ENCODE peak calls at places on chromosome 21, in four cellular contexts. One of them, this sample, is unnamed.

GRCh38 chr21:45582128-45582527 is 39.9 kb upstream of the SLC19A1 start:
- DNase-seq in transverse colon: peak; percentile 1
- DNase-seq in Peyer's patch: no peak
- DNase-seq in astrocyte: no peak
- DNase-seq in this sample: peak; percentile 37

GRCh38 chr21:15837603-15838002 is 107.8 kb downstream of the USP25 start:
- DNase-seq in transverse colon: no peak
- DNase-seq in Peyer's patch: no peak
- DNase-seq in astrocyte: peak; percentile 19
- DNase-seq in this sample: no peak

GRCh38 chr21:35658242-35658641 is 402.1 kb downstream of the SETD4 start:
- DNase-seq in transverse colon: no peak
- DNase-seq in Peyer's patch: no peak
- DNase-seq in astrocyte: peak; percentile 94
- DNase-seq in this sample: no peak

GRCh38 chr21:39319814-39320332 is 6.4 kb upstream of the BRWD1 start:
- DNase-seq in transverse colon: no peak
- DNase-seq in Peyer's patch: no peak
- DNase-seq in astrocyte: no peak
- DNase-seq in this sample: no peak

GRCh38 chr21:31193761-31194160 is 150.3 kb downstream of the TIAM1 start:
- DNase-seq in transverse colon: no peak
- DNase-seq in Peyer's patch: no peak
- DNase-seq in astrocyte: no peak
- DNase-seq in this sample: no peak

GRCh38 chr21:39136711-39137110 is 46.5 kb downstream of the PSMG1 start:
- DNase-seq in transverse colon: no peak
- DNase-seq in Peyer's patch: no peak
- DNase-seq in astrocyte: peak; percentile 42
- DNase-seq in this sample: no peak

GRCh38 chr21:21286170-21286798 is 288.1 kb downstream of the NCAM2 start:
- DNase-seq in transverse colon: no peak
- DNase-seq in Peyer's patch: no peak
- DNase-seq in astrocyte: no peak
- DNase-seq in this sample: no peak

GRCh38 chr21:39121600-39122355 is 61.5 kb downstream of the PSMG1 start:
- DNase-seq in transverse colon: no peak
- DNase-seq in Peyer's patch: no peak
- DNase-seq in astrocyte: peak; percentile 49
- DNase-seq in this sample: no peak

GRCh38 chr21:39860600-39860999 is 6.6 kb upstream of the PCP4 start:
- DNase-seq in transverse colon: no peak
- DNase-seq in Peyer's patch: no peak
- DNase-seq in astrocyte: no peak
- DNase-seq in this sample: no peak

GRCh38 chr21:34078915-34079314 is 5.5 kb downstream of the MRPS6 start:
- DNase-seq in transverse colon: peak; percentile 63
- DNase-seq in Peyer's patch: no peak
- DNase-seq in astrocyte: no peak
- DNase-seq in this sample: no peak
- H3K4me3 ChIP-seq in transverse colon: no peak overlapping the region
- H3K4me3 ChIP-seq in Peyer's patch: no peak overlapping the region
- H3K4me3 ChIP-seq in astrocyte: no peak overlapping the region
- H3K4me3 ChIP-seq in this sample: no peak overlapping the region

GRCh38 chr21:32337206-32337605 is 38.6 kb downstream of the MRAP start:
- DNase-seq in transverse colon: no peak
- DNase-seq in Peyer's patch: no peak
- DNase-seq in astrocyte: no peak
- DNase-seq in this sample: no peak
- H3K27ac ChIP-seq in transverse colon: no peak overlapping the region
- H3K27ac ChIP-seq in Peyer's patch: no peak overlapping the region
- H3K27ac ChIP-seq in astrocyte: peak overlapping the region; percentile 14
- H3K27ac ChIP-seq in this sample: no peak overlapping the region

GRCh38 chr21:26961704-26962103 is 5.2 kb downstream of the ADAMTS5 start:
- DNase-seq in transverse colon: no peak
- DNase-seq in Peyer's patch: no peak
- DNase-seq in astrocyte: no peak
- DNase-seq in this sample: no peak
- TF ChIP-seq CTCF in transverse colon: no peak
- TF ChIP-seq CTCF in Peyer's patch: no peak
- TF ChIP-seq CTCF in astrocyte: peak; percentile 8
- TF ChIP-seq CTCF in this sample: peak; percentile 25

DNA sequence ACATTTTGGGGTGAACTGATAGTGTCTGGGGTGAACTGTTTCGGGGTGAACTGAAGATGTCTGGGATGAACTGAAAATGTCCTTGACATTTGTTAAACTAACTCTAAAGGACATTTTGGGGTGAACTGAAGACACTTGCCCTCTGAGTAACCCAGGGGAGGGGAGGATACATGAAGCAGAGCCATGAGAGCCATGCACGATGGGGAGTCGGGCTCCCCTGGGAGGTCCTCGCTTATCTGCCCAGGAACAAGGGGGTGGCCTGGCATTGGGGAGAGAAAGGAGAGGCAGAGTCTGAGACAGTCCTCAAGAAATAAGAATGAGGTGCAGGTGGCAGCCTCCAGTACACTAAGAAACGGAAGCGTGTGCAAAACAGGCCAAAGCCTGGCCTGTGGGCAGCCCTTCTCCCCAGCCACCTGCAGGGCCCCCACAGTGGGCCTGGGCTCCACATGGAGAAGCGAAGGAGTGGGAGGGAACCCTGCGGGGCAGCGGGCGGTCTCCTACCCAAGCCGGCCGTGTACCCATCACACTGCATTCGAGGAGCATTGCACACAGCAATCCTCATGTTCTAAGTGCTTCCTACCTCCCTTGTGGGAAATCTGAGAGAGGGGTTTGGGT is 24.2 kb downstream of the RSPH1 start:
- DNase-seq in transverse colon: peak; percentile 5
- DNase-seq in Peyer's patch: no peak
- DNase-seq in astrocyte: no peak
- DNase-seq in this sample: no peak
- H3K4me3 ChIP-seq in transverse colon: no peak overlapping the region
- H3K4me3 ChIP-seq in Peyer's patch: no peak overlapping the region
- H3K4me3 ChIP-seq in astrocyte: no peak overlapping the region
- H3K4me3 ChIP-seq in this sample: no peak overlapping the region

DNA sequence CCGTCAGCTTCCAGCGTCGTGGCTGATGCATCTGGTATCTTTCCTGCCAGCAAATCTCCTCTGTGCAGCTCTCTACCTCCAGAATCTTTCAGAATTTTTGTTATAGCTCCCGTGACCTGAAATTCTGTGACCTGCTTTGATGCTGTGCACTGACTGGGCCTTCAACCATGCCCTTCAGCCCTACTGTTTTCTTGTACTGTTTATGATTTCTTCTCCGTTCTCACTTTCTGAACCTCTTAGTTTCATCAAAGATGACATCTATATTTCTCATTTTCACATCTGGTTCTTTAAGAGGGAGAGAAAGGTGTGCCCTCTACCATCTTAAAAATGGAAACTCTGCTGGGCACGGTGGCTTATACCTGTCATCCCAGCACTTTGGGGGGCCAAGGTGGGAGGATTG is 5.7 kb downstream of the PRDM15 start:
- DNase-seq in transverse colon: no peak
- DNase-seq in Peyer's patch: no peak
- DNase-seq in astrocyte: no peak
- DNase-seq in this sample: no peak
- H3K27ac ChIP-seq in transverse colon: no peak overlapping the region
- H3K27ac ChIP-seq in Peyer's patch: no peak overlapping the region
- H3K27ac ChIP-seq in astrocyte: no peak overlapping the region
- H3K27ac ChIP-seq in this sample: no peak overlapping the region

DNA sequence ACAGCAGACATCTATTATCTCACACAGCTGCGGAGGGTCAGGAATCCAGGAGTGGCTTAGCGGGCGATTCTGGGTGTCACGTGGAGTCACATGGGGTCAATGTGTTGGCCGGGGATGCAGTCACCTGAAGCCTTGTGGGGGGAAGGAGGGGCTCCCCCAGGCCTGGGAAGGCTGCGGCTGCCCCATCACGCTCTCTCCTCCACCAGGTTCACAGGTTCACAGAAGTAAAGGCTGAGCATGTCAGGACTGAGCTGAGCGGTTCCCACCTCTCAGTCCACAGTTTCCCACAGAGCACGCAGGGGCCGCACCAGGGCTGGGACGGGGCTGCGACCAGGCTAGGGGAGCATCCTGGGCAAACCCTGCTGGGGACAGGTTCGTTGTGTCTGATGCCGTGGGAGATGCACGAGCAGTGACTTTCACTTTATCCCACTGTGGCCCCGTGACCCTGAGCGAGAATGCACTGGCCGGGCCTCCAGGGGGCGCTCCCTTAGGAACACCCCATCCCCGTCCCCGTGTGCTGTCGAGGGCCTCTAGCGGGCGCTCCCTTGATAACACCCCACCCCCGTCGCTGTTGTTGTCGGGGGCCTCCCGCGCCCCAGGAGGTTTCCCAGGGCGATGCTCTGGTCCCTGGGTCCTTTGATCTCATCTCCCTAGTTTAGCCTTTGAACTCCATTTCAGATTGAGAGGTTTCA is 73.2 kb upstream of the TRAPPC10 start:
- DNase-seq in transverse colon: peak; percentile 87
- DNase-seq in Peyer's patch: peak; percentile 92
- DNase-seq in astrocyte: peak; percentile 34
- DNase-seq in this sample: peak; percentile 89
- TF ChIP-seq CTCF in transverse colon: peak; percentile 88
- TF ChIP-seq CTCF in Peyer's patch: peak; percentile 98
- TF ChIP-seq CTCF in astrocyte: peak; percentile 81
- TF ChIP-seq CTCF in this sample: peak; percentile 96

GRCh38 chr21:42844411-42845113 is 34.8 kb downstream of the WDR4 start:
- DNase-seq in transverse colon: no peak
- DNase-seq in Peyer's patch: no peak
- DNase-seq in astrocyte: no peak
- DNase-seq in this sample: peak; percentile 78
- H3K4me3 ChIP-seq in transverse colon: no peak overlapping the region
- H3K4me3 ChIP-seq in Peyer's patch: no peak overlapping the region
- H3K4me3 ChIP-seq in astrocyte: no peak overlapping the region
- H3K4me3 ChIP-seq in this sample: no peak overlapping the region

GRCh38 chr21:25964926-25965325 is 205.6 kb downstream of the APP start:
- DNase-seq in transverse colon: no peak
- DNase-seq in Peyer's patch: no peak
- DNase-seq in astrocyte: no peak
- DNase-seq in this sample: no peak

GRCh38 chr21:25961042-25961441 is 209.5 kb downstream of the APP start:
- DNase-seq in transverse colon: no peak
- DNase-seq in Peyer's patch: peak; percentile 29
- DNase-seq in astrocyte: no peak
- DNase-seq in this sample: no peak

GRCh38 chr21:25960423-25960822 is 210.1 kb downstream of the APP start:
- DNase-seq in transverse colon: no peak
- DNase-seq in Peyer's patch: no peak
- DNase-seq in astrocyte: no peak
- DNase-seq in this sample: no peak

GRCh38 chr21:25964009-25964408 is 206.6 kb downstream of the APP start:
- DNase-seq in transverse colon: no peak
- DNase-seq in Peyer's patch: no peak
- DNase-seq in astrocyte: peak; percentile 60
- DNase-seq in this sample: no peak

DNA sequence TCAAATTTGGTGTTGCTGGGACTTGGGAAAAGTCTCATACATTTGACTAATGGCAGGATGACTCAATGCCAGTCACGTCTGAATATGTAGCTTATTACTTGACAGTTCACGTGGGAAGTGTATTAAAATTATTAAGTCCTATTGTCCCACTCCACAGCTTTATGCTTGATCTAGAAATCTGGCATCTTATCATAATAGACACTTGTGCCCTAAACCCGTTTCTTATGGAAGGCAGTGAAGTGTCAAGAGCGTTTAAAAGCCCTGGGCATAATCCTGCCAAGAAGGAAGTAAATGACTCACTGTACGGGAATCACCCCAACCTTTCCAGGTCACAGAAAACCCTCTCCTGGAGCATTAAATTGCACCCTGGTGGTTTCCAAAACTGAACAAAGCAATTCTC is 207.4 kb downstream of the APP start:
- DNase-seq in transverse colon: peak; percentile 14
- DNase-seq in Peyer's patch: no peak
- DNase-seq in astrocyte: peak; percentile 72
- DNase-seq in this sample: no peak
- H3K27ac ChIP-seq in transverse colon: peak overlapping the region; percentile 58
- H3K27ac ChIP-seq in Peyer's patch: no peak overlapping the region
- H3K27ac ChIP-seq in astrocyte: peak overlapping the region; percentile 34
- H3K27ac ChIP-seq in this sample: peak overlapping the region; percentile 72

DNA sequence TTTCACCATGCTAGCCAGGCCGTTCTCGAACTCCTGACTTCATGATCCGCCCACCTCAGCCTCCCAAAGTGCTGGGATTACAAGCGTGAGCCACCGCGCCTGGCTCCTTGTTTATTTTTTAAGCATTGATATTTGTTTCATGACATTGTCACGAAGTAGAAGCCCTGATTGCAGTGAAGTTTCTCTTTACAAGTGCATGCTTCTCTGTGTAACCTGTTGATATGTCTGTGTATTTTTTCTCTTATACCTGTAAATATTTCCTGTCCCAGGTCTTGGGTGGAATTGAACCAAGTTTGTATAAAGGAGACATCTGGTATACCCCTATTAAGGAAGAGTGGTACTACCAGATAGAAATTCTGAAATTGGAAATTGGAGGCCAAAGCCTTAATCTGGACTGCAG is 73.5 kb upstream of the FAM3B start:
- DNase-seq in transverse colon: no peak
- DNase-seq in Peyer's patch: no peak
- DNase-seq in astrocyte: no peak
- DNase-seq in this sample: no peak
- TF ChIP-seq CTCF in transverse colon: no peak
- TF ChIP-seq CTCF in Peyer's patch: no peak
- TF ChIP-seq CTCF in astrocyte: no peak
- TF ChIP-seq CTCF in this sample: no peak